ENCODE peak calls at places on chromosomes 7 and 10, in seven cellular contexts. Y, V, R, B, Z, X and S are unnamed samples.

GRCh38 chr10:101709359-101710063 is 14.5 kb upstream of the FBXW4 start:
- DNase-seq in Y (no peak), V (no peak), R (no peak), B (no peak), Z (no peak), X (no peak), S (no peak)

GRCh38 chr7:33623267-33623666 is 282.1 kb upstream of the BMPER start:
- DNase-seq in Y (no peak), V (no peak), R (no peak), B (peak; percentile 18), Z (no peak), X (no peak), S (no peak)

GRCh38 chr10:26507441-26507840 is 69.3 kb downstream of the APBB1IP start:
- DNase-seq in Y (no peak), V (no peak), R (no peak), B (no peak), Z (no peak), X (no peak), S (no peak)

GRCh38 chr7:70298780-70299446 is 700.6 kb downstream of the AUTS2 start:
- DNase-seq in Y (no peak), V (no peak), R (no peak), B (no peak), Z (no peak), X (no peak), S (no peak)

GRCh38 chr7:55481126-55481525 is 91.2 kb downstream of the VOPP1 start:
- DNase-seq in Y (no peak), V (no peak), R (no peak), B (no peak), Z (no peak), X (no peak), S (no peak)

GRCh38 chr7:116571037-116571436 is 46.2 kb downstream of the CAV1 start:
- DNase-seq in Y (no peak), V (no peak), R (no peak), B (peak; percentile 79), Z (no peak), X (no peak), S (no peak)

GRCh38 chr7:121604627-121605296 is 208.7 kb upstream of the FAM3C start:
- DNase-seq in Y (no peak), V (no peak), R (no peak), B (no peak), Z (no peak), X (no peak), S (no peak)

GRCh38 chr7:87411186-87411585 is 64.3 kb downstream of the ABCB4 start:
- DNase-seq in Y (no peak), V (no peak), R (no peak), B (no peak), Z (no peak), X (no peak), S (no peak)

GRCh38 chr7:67866054-67866453 is 869.4 kb downstream of the TYW1 start:
- DNase-seq in Y (no peak), V (no peak), R (no peak), B (no peak), Z (no peak), X (no peak), S (no peak)

GRCh38 chr10:113504423-113504822 is 48.4 kb upstream of the HABP2 start:
- DNase-seq in Y (no peak), V (no peak), R (no peak), B (no peak), Z (no peak), X (no peak), S (no peak)

GRCh38 chr7:53191836-53192443 is 156.5 kb downstream of the POM121L12 start:
- DNase-seq in Y (no peak), V (no peak), R (no peak), B (no peak), Z (no peak), X (no peak), S (no peak)

GRCh38 chr7:48299580-48300169 is 128.4 kb downstream of the ABCA13 start:
- DNase-seq in Y (peak; percentile 47), V (peak; percentile 52), R (peak; percentile 64), B (no peak), Z (no peak), X (no peak), S (peak; percentile 55)

GRCh38 chr7:120979765-120980499 is 8.6 kb upstream of the CPED1 start:
- DNase-seq in Y (no peak), V (no peak), R (no peak), B (no peak), Z (no peak), X (no peak), S (no peak)

GRCh38 chr7:39746162-39746782 is 122.9 kb downstream of the RALA start:
- DNase-seq in Y (peak; percentile 85), V (peak; percentile 69), R (peak; percentile 71), B (no peak), Z (no peak), X (peak; percentile 85), S (peak; percentile 76)

GRCh38 chr7:39745320-39745719 is 121.9 kb downstream of the RALA start:
- DNase-seq in Y (no peak), V (no peak), R (no peak), B (no peak), Z (no peak), X (no peak), S (no peak)

GRCh38 chr7:39744620-39745019 is 121.2 kb downstream of the RALA start:
- DNase-seq in Y (no peak), V (no peak), R (no peak), B (no peak), Z (no peak), X (no peak), S (no peak)

GRCh38 chr7:39741942-39742623 is 118.7 kb downstream of the RALA start:
- DNase-seq in Y (no peak), V (no peak), R (peak; percentile 42), B (no peak), Z (no peak), X (no peak), S (no peak)
- TF ChIP-seq CTCF in Y (peak; percentile 42), V (no peak), R (peak; percentile 56), B (peak; percentile 22), Z (peak; percentile 15), X (no peak), S (peak; percentile 47)

DNA sequence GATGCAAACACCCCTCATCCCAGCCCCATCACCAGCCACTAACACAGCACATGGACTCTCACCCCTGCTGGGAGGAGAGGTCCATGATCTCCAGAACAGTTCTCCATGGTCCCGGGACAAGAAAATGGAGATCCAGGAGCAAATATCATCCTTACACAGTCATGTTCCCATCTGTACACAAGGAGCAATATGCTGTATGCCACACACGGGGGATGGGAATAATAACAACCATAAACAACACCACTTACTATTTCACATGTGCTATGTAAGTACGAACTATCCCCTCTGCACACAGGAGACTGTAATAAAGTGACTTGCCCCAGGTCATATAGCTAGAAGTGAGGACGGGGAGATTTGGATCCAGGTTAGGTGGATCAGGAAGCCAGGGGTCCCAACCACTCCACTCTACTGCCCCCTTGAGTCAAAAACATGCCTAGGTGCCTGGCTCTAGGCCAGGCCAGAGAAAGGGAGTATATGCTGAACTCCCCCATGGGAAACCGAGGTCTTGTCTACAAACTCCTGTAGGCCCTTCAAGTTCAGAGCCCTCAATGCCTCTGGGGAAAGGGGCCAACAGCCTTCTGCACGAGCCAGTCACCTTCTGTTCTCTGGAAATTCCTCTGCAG is 34.1 kb downstream of the LRRC20 start:
- DNase-seq in Y (peak; percentile 23), V (no peak), R (peak; percentile 57), B (no peak), Z (no peak), X (peak; percentile 44), S (peak; percentile 56)
- TF ChIP-seq CTCF in Y (peak; percentile 65), V (no peak), R (peak; percentile 57), B (peak; percentile 73), Z (peak; percentile 39), X (no peak), S (peak; percentile 37)

GRCh38 chr10:91787258-91787657 is 11.0 kb upstream of the TNKS2 start:
- DNase-seq in Y (no peak), V (no peak), R (no peak), B (no peak), Z (no peak), X (no peak), S (no peak)

GRCh38 chr10:91785851-91786250 is 12.4 kb upstream of the TNKS2 start:
- DNase-seq in Y (no peak), V (no peak), R (no peak), B (no peak), Z (no peak), X (no peak), S (no peak)

GRCh38 chr10:91787810-91788209 is 10.4 kb upstream of the TNKS2 start:
- DNase-seq in Y (no peak), V (no peak), R (no peak), B (no peak), Z (no peak), X (no peak), S (no peak)

GRCh38 chr10:91782539-91782938 is 15.7 kb upstream of the TNKS2 start:
- DNase-seq in Y (no peak), V (no peak), R (no peak), B (no peak), Z (no peak), X (no peak), S (no peak)

DNA sequence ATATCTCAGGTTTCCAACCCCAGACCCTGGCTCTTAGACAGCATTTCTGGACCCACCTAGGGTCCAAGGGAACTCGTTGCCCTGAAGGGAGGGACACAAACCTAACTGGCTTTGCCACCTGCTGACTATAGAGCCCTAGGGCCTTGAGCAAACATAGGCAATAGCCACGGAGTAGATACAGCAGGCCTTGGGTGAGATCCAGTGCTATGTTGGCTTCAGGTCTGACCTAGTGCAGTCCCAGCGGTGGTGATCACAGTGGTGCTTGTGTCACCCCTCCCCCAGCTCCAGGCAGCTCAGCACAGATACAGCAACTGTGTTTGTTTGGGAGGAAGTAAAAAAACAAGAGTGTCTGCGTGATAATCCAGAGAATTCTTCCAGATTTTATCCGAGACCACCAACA is 9.7 kb upstream of the TNKS2 start:
- DNase-seq in Y (no peak), V (no peak), R (no peak), B (no peak), Z (no peak), X (no peak), S (no peak)
- TF ChIP-seq CTCF in Y (no peak), V (no peak), R (no peak), B (no peak), Z (no peak), X (no peak), S (no peak)

DNA sequence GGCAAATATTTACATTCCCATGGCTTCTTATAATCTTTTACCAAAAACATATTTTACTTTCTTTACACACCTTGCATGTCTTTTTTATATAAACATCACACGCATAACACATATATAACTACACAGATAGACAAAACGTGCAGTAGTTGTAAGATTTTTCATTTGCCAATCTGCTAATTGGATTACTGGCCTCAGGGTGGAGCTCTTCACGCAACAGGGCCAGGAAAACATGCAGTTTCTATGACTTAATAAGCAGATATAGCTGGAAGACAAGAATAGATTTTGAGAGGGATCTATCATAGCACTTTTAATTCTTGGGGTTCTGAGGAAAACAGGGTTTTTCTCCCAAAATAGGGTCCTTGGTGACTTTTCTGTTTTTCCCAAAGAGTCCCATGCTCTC is 12.7 kb downstream of the ACADSB start:
- DNase-seq in Y (no peak), V (no peak), R (peak; percentile 14), B (no peak), Z (no peak), X (no peak), S (no peak)
- TF ChIP-seq CTCF in Y (peak; percentile 19), V (peak; percentile 77), R (peak; percentile 18), B (peak; percentile 37), Z (peak; percentile 5), X (no peak), S (peak; percentile 49)

DNA sequence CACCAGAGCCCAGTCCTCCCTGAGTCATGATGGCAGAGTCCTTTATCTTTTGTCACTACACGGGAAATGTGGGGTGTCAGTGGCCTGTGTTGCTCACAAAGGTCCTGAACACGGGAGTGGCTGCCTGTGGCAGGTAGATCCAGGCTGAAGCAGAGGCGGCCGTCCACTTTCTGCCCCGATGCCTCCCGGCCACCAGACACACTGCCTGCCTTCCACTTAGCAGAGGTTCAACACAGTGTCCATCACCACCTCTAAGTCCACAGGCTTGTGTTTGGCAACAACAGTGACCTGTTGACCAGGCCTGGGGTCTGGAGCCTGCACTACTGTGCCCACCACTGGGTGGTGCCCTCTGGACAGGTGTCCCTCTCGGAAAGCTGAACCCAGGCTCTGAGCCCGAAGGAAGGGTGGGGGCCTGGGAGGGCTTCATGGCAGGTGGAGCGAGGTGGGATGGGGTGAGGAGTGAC is 49.9 kb upstream of the CAMK2B start:
- DNase-seq in Y (no peak), V (no peak), R (no peak), B (no peak), Z (peak; percentile 35), X (peak; percentile 60), S (no peak)
- TF ChIP-seq CTCF in Y (peak; percentile 58), V (no peak), R (peak; percentile 34), B (no peak), Z (peak; percentile 23), X (no peak), S (peak; percentile 25)